ENCODE peak calls at places on chromosome 3, in nine cellular contexts. Y is epithelial cell of esophagus, M is nephron progenitor cell, C is HFF-Myc, O is neural crest cell, P is dorsolateral prefrontal cortex, J is fibroblast of pulmonary artery, H is cardiac fibroblast, V is endothelial cell. E is an unnamed sample.
A peak's percentile ranks its signal among the peaks of the same experiment; 100 is the strongest.

GRCh38 chr3:14560110-14560509 is 20.0 kb upstream of the GRIP2 start:
- DNase-seq in H (no peak), V (no peak), J (no peak), M (no peak), P (no peak), Y (no peak), O (no peak), C (no peak), E (no peak)

GRCh38 chr3:122799322-122799721 is 4.5 kb downstream of the SLC49A4 start:
- DNase-seq in P (no peak), M (no peak), Y (no peak), J (no peak), V (no peak), H (no peak), O (no peak), C (no peak), E (no peak)

GRCh38 chr3:73379465-73379864 is 245.3 kb downstream of the PDZRN3 start:
- DNase-seq in M (no peak), V (no peak), H (peak; percentile 54), P (no peak), Y (no peak), C (no peak), O (no peak), J (peak; percentile 23), E (no peak)

GRCh38 chr3:42014949-42015533 is 53.1 kb upstream of the ULK4 start:
- DNase-seq in P (peak; percentile 43), J (peak; percentile 51), V (no peak), C (no peak), Y (no peak), H (peak; percentile 57), O (no peak), M (peak; percentile 44), E (no peak)

GRCh38 chr3:46845397-46845859 is 17.8 kb downstream of the MYL3 start:
- DNase-seq in J (peak; percentile 76), C (peak; percentile 59), M (peak; percentile 47), Y (no peak), P (no peak), H (peak; percentile 73), V (peak; percentile 2), O (no peak), E (peak; percentile 51)

GRCh38 chr3:108296239-108296638 is at the start of gene HHLA2:
- DNase-seq in M (no peak), P (no peak), C (no peak), Y (peak; percentile 57), J (no peak), H (no peak), V (no peak), O (no peak), E (no peak)

GRCh38 chr3:160133757-160134156 is 91.5 kb upstream of the C3orf80 start:
- DNase-seq in C (no peak), Y (peak; percentile 55), V (peak; percentile 9), P (no peak), J (peak; percentile 16), H (no peak), M (no peak), O (no peak), E (no peak)

GRCh38 chr3:152261329-152261728 is 7.4 kb upstream of the MBNL1 start:
- DNase-seq in P (no peak), V (no peak), J (no peak), M (no peak), C (no peak), H (no peak), Y (no peak), O (no peak), E (no peak)

GRCh38 chr3:49916686-49917085 is 12.9 kb downstream of the MON1A start:
- DNase-seq in M (no peak), O (no peak), H (peak; percentile 52), Y (no peak), P (no peak), J (peak; percentile 30), V (no peak), C (no peak), E (no peak)

GRCh38 chr3:40309925-40310635 is 573 bp downstream of the EIF1B start:
- DNase-seq in V (peak; percentile 47), O (peak; percentile 44), J (peak; percentile 42), Y (peak; percentile 45), C (no peak), P (peak; percentile 57), M (peak; percentile 62), H (peak; percentile 50), E (peak; percentile 66)

GRCh38 chr3:123409443-123410148 is 39.3 kb downstream of the ADCY5 start:
- DNase-seq in H (no peak), V (no peak), M (peak; percentile 55), O (no peak), J (no peak), C (no peak), Y (no peak), P (no peak), E (no peak)

GRCh38 chr3:60025071-60026055 is 975.5 kb upstream of the CFAP20DC start:
- DNase-seq in Y (no peak), O (no peak), C (no peak), J (no peak), M (no peak), P (no peak), H (no peak), V (no peak), E (no peak)

GRCh38 chr3:113746955-113747718 is at the start of gene ATP6V1A:
- DNase-seq in O (no peak), Y (peak; percentile 22), V (peak; percentile 45), J (no peak), M (peak; percentile 58), P (peak; percentile 68), H (peak; percentile 30), C (no peak), E (peak; percentile 27)

GRCh38 chr3:5565026-5565425 is 377.5 kb downstream of the EDEM1 start:
- DNase-seq in P (no peak), M (no peak), J (no peak), Y (no peak), V (no peak), H (no peak), O (no peak), C (no peak), E (no peak)

GRCh38 chr3:12992629-12993021 is 80.6 kb downstream of the IQSEC1 start:
- DNase-seq in P (no peak), O (no peak), M (no peak), C (no peak), H (no peak), J (no peak), V (no peak), Y (no peak), E (no peak)

GRCh38 chr3:109685084-109686079 is 348.0 kb upstream of the DPPA4 start:
- DNase-seq in V (no peak), Y (peak; percentile 98), M (no peak), J (peak; percentile 99), P (peak; percentile 3), C (peak; percentile 98), H (peak; percentile 99), O (no peak), E (no peak)

GRCh38 chr3:59790241-59790640 is 740.4 kb upstream of the CFAP20DC start:
- DNase-seq in O (no peak), P (no peak), J (no peak), Y (no peak), C (no peak), V (no peak), H (no peak), M (no peak), E (no peak)

GRCh38 chr3:18047052-18047451 is 304.6 kb upstream of the TBC1D5 start:
- DNase-seq in Y (no peak), C (peak; percentile 6), P (no peak), J (no peak), M (no peak), H (peak; percentile 25), O (no peak), V (no peak), E (no peak)

GRCh38 chr3:194296448-194296831 is 54.7 kb downstream of the CPN2 start:
- DNase-seq in V (no peak), P (no peak), O (no peak), H (peak; percentile 81), M (no peak), Y (peak; percentile 89), J (peak; percentile 94), C (no peak), E (no peak)

GRCh38 chr3:110881069-110881468 is 190.5 kb upstream of the NECTIN3 start:
- DNase-seq in O (no peak), H (peak; percentile 47), M (no peak), V (no peak), J (peak; percentile 68), P (no peak), C (no peak), Y (peak; percentile 93), E (no peak)

GRCh38 chr3:89372456-89372855 is 265.0 kb downstream of the EPHA3 start:
- DNase-seq in Y (peak; percentile 24), J (no peak), O (no peak), C (peak; percentile 9), M (no peak), H (peak; percentile 41), V (no peak), P (no peak), E (no peak)

GRCh38 chr3:117399311-117400068 is 689.9 kb downstream of the TUSC7 start:
- DNase-seq in Y (no peak), M (no peak), O (no peak), C (no peak), H (peak; percentile 5), J (peak; percentile 16), V (no peak), P (no peak), E (no peak)

GRCh38 chr3:165343185-165343584 is 147.0 kb upstream of the SLITRK3 start:
- DNase-seq in P (no peak), C (no peak), H (no peak), Y (no peak), V (no peak), J (no peak), O (no peak), M (no peak), E (no peak)

GRCh38 chr3:165346503-165346902 is 150.3 kb upstream of the SLITRK3 start:
- DNase-seq in P (no peak), M (no peak), H (no peak), C (no peak), V (no peak), Y (no peak), J (no peak), O (no peak), E (no peak)
- TF ChIP-seq CTCF in P (no peak), M (no peak), H (no peak), C (no peak), V (no peak), Y (no peak), J (no peak), O (no peak), E (no peak)

GRCh38 chr3:98068824-98069223 is 18.1 kb upstream of the OR5AC2 start:
- DNase-seq in V (no peak), Y (peak; percentile 6), C (no peak), M (no peak), J (no peak), H (no peak), O (no peak), P (no peak), E (no peak)
- TF ChIP-seq CTCF in V (peak; percentile 71), Y (peak; percentile 28), C (peak; percentile 24), M (peak; percentile 22), J (peak; percentile 5), H (no peak), O (peak; percentile 32), P (peak; percentile 15), E (peak; percentile 52)

GRCh38 chr3:187063286-187064081 is 75.8 kb downstream of the RPL39L start:
- DNase-seq in M (no peak), H (peak; percentile 28), O (no peak), V (no peak), J (no peak), Y (peak; percentile 88), P (no peak), C (no peak), E (no peak)
- TF ChIP-seq CTCF in M (no peak), H (no peak), O (no peak), V (no peak), J (no peak), Y (no peak), P (no peak), C (no peak), E (no peak)

GRCh38 chr3:133992385-133992784 is 37.3 kb downstream of the SLCO2A1 start:
- DNase-seq in H (no peak), C (no peak), J (no peak), P (no peak), Y (no peak), O (no peak), V (no peak), M (no peak), E (no peak)
- TF ChIP-seq CTCF in H (no peak), C (no peak), J (peak; percentile 15), P (no peak), Y (no peak), O (no peak), V (no peak), M (no peak), E (no peak)